ENCODE peak calls at places on chromosomes 4 and X, in nine cellular contexts. W is CD4-positive, CD25-positive, alpha-beta regulatory T cell; G is fibroblast of lung; R is iris pigment epithelial cell; M is activated T-cell treated with anti-CD3 and anti-CD28 coated beads, Interleukin-2, amount 50 U/mL, for 48 hours; Y is brain microvascular endothelial cell; S is epithelial cell of esophagus; V is spleen; L is right atrium auricular region. F is an unnamed sample.

GRCh38 chrX:139759637-139760036 is 51.7 kb upstream of the MCF2 start:
- DNase-seq in R (peak), M (no peak), L (no peak), G (peak), Y (peak), V (no peak), W (peak), S (peak), F (peak)

GRCh38 chrX:100647095-100647494 is 3.1 kb downstream of the SRPX2 start:
- DNase-seq in G (peak), S (no peak), W (no peak), M (no peak), R (peak), V (no peak), L (no peak), Y (no peak), F (no peak)

GRCh38 chrX:56462389-56462788 is 101.0 kb upstream of the UBQLN2 start:
- DNase-seq in Y (no peak), G (no peak), S (peak), R (no peak), L (no peak), V (no peak), M (no peak), W (peak), F (no peak)

GRCh38 chr4:147975325-147975724 is 243.4 kb downstream of the ARHGAP10 start:
- DNase-seq in L (no peak), G (peak), R (peak), V (no peak), S (no peak), M (no peak), Y (no peak), W (no peak), F (no peak)

GRCh38 chr4:171814545-171814944 is 1.3 kb downstream of the GALNTL6 start:
- DNase-seq in L (no peak), Y (no peak), M (no peak), S (no peak), W (no peak), V (no peak), G (no peak), R (no peak), F (no peak)

GRCh38 chrX:1355131-1355799 is 18.7 kb downstream of the IL3RA start:
- DNase-seq in M (no peak), G (no peak), L (no peak), R (no peak), V (peak), Y (no peak), W (no peak), S (no peak), F (no peak)

GRCh38 chrX:96314974-96315373 is 369.7 kb upstream of the DIAPH2 start:
- DNase-seq in S (peak), M (no peak), G (peak), L (no peak), R (peak), Y (peak), V (no peak), W (no peak), F (no peak)

GRCh38 chr4:102713096-102713495 is 47.7 kb downstream of the MANBA start:
- DNase-seq in Y (peak), L (no peak), S (peak), M (no peak), G (peak), V (no peak), W (no peak), R (peak), F (peak)

GRCh38 chr4:71251266-71251665 is 87.6 kb upstream of the SLC4A4 start:
- DNase-seq in G (peak), R (no peak), Y (no peak), S (no peak), L (no peak), M (no peak), W (no peak), V (no peak), F (no peak)

GRCh38 chrX:27276751-27277150 is 186.4 kb downstream of the PPP4R3C start:
- DNase-seq in L (no peak), M (no peak), V (no peak), G (no peak), W (no peak), S (peak), R (no peak), Y (no peak), F (no peak)

GRCh38 chr4:174983128-174983750 is 65.1 kb downstream of the ADAM29 start:
- DNase-seq in S (no peak), M (no peak), R (no peak), V (no peak), G (no peak), Y (no peak), L (no peak), W (no peak), F (no peak)

GRCh38 chr4:149223659-149224058 is 592.0 kb downstream of the IQCM start:
- DNase-seq in M (no peak), W (no peak), Y (no peak), V (no peak), L (no peak), R (peak), S (peak), G (peak), F (no peak)

GRCh38 chrX:39112143-39112542 is 310.9 kb downstream of the MID1IP1 start:
- DNase-seq in L (no peak), G (peak), S (peak), Y (no peak), R (no peak), V (no peak), W (no peak), M (no peak), F (no peak)

GRCh38 chrX:149691794-149692193 is 20.1 kb upstream of the MAGEA11 start:
- DNase-seq in W (no peak), R (no peak), Y (no peak), M (no peak), G (no peak), S (no peak), V (no peak), L (no peak), F (no peak)

GRCh38 chrX:1449581-1450149 is 3.0 kb downstream of the ASMTL start:
- DNase-seq in Y (no peak), L (no peak), W (no peak), R (no peak), V (no peak), M (no peak), S (no peak), G (no peak), F (no peak)